ENCODE peak calls at places on chromosomes 12 and 14, in nine cellular contexts. One of them, this sample, is unnamed.

GRCh38 chr12:122691566-122691965 is 11.6 kb downstream of the HCAR2 start:
- DNase-seq in NCI-H2029: no peak
- DNase-seq in activated CD8-positive, alpha-beta T cell treated with anti-CD3 and anti-CD28 coated beads, Interleukin-2, amount 10 ng/mL, durations not matched to agents 7 days and 5 days: no peak
- DNase-seq in posterior cingulate gyrus: no peak
- DNase-seq in stimulated activated CD8-positive, alpha-beta memory T cell treated with anti-CD3 and anti-CD28 coated beads, Interleukin-4, amount 100 ng/mL, for 24 hours: no peak
- DNase-seq in nephron progenitor cell: no peak
- DNase-seq in stomach: no peak
- DNase-seq in choroid plexus epithelial cell: no peak
- DNase-seq in occipital lobe: no peak
- DNase-seq in this sample: no peak

GRCh38 chr12:52197371-52198231 is 5.8 kb upstream of the KRT80 start:
- DNase-seq in NCI-H2029: peak
- DNase-seq in activated CD8-positive, alpha-beta T cell treated with anti-CD3 and anti-CD28 coated beads, Interleukin-2, amount 10 ng/mL, durations not matched to agents 7 days and 5 days: no peak
- DNase-seq in posterior cingulate gyrus: no peak
- DNase-seq in stimulated activated CD8-positive, alpha-beta memory T cell treated with anti-CD3 and anti-CD28 coated beads, Interleukin-4, amount 100 ng/mL, for 24 hours: no peak
- DNase-seq in nephron progenitor cell: no peak
- DNase-seq in stomach: peak
- DNase-seq in choroid plexus epithelial cell: no peak
- DNase-seq in occipital lobe: no peak
- DNase-seq in this sample: no peak

GRCh38 chr12:45215419-45216296 is at the start of gene ANO6:
- DNase-seq in NCI-H2029: peak
- DNase-seq in activated CD8-positive, alpha-beta T cell treated with anti-CD3 and anti-CD28 coated beads, Interleukin-2, amount 10 ng/mL, durations not matched to agents 7 days and 5 days: peak
- DNase-seq in posterior cingulate gyrus: peak
- DNase-seq in stimulated activated CD8-positive, alpha-beta memory T cell treated with anti-CD3 and anti-CD28 coated beads, Interleukin-4, amount 100 ng/mL, for 24 hours: peak
- DNase-seq in nephron progenitor cell: peak
- DNase-seq in stomach: peak
- DNase-seq in choroid plexus epithelial cell: peak
- DNase-seq in occipital lobe: peak
- DNase-seq in this sample: peak

GRCh38 chr12:4353785-4354208 is 25.7 kb downstream of the FGF23 start:
- DNase-seq in NCI-H2029: peak
- DNase-seq in activated CD8-positive, alpha-beta T cell treated with anti-CD3 and anti-CD28 coated beads, Interleukin-2, amount 10 ng/mL, durations not matched to agents 7 days and 5 days: peak
- DNase-seq in posterior cingulate gyrus: no peak
- DNase-seq in stimulated activated CD8-positive, alpha-beta memory T cell treated with anti-CD3 and anti-CD28 coated beads, Interleukin-4, amount 100 ng/mL, for 24 hours: peak
- DNase-seq in nephron progenitor cell: peak
- DNase-seq in stomach: no peak
- DNase-seq in choroid plexus epithelial cell: peak
- DNase-seq in occipital lobe: no peak
- DNase-seq in this sample: peak

GRCh38 chr14:89911018-89911919 is 43.3 kb downstream of the EFCAB11 start:
- DNase-seq in NCI-H2029: no peak
- DNase-seq in activated CD8-positive, alpha-beta T cell treated with anti-CD3 and anti-CD28 coated beads, Interleukin-2, amount 10 ng/mL, durations not matched to agents 7 days and 5 days: no peak
- DNase-seq in posterior cingulate gyrus: peak
- DNase-seq in stimulated activated CD8-positive, alpha-beta memory T cell treated with anti-CD3 and anti-CD28 coated beads, Interleukin-4, amount 100 ng/mL, for 24 hours: no peak
- DNase-seq in nephron progenitor cell: no peak
- DNase-seq in stomach: peak
- DNase-seq in choroid plexus epithelial cell: peak
- DNase-seq in occipital lobe: peak
- DNase-seq in this sample: no peak

GRCh38 chr14:67172520-67172919 is 16.7 kb upstream of the GARIN2 start:
- DNase-seq in NCI-H2029: no peak
- DNase-seq in activated CD8-positive, alpha-beta T cell treated with anti-CD3 and anti-CD28 coated beads, Interleukin-2, amount 10 ng/mL, durations not matched to agents 7 days and 5 days: no peak
- DNase-seq in posterior cingulate gyrus: no peak
- DNase-seq in stimulated activated CD8-positive, alpha-beta memory T cell treated with anti-CD3 and anti-CD28 coated beads, Interleukin-4, amount 100 ng/mL, for 24 hours: no peak
- DNase-seq in nephron progenitor cell: no peak
- DNase-seq in stomach: no peak
- DNase-seq in choroid plexus epithelial cell: no peak
- DNase-seq in occipital lobe: no peak
- DNase-seq in this sample: no peak

GRCh38 chr14:56487761-56488160 is 91.8 kb upstream of the TMEM260 start:
- DNase-seq in NCI-H2029: no peak
- DNase-seq in activated CD8-positive, alpha-beta T cell treated with anti-CD3 and anti-CD28 coated beads, Interleukin-2, amount 10 ng/mL, durations not matched to agents 7 days and 5 days: no peak
- DNase-seq in posterior cingulate gyrus: no peak
- DNase-seq in stimulated activated CD8-positive, alpha-beta memory T cell treated with anti-CD3 and anti-CD28 coated beads, Interleukin-4, amount 100 ng/mL, for 24 hours: no peak
- DNase-seq in nephron progenitor cell: no peak
- DNase-seq in stomach: no peak
- DNase-seq in choroid plexus epithelial cell: peak
- DNase-seq in occipital lobe: no peak
- DNase-seq in this sample: no peak

GRCh38 chr12:67068773-67069450 is 200.2 kb upstream of the CAND1 start:
- DNase-seq in NCI-H2029: peak
- DNase-seq in activated CD8-positive, alpha-beta T cell treated with anti-CD3 and anti-CD28 coated beads, Interleukin-2, amount 10 ng/mL, durations not matched to agents 7 days and 5 days: peak
- DNase-seq in posterior cingulate gyrus: no peak
- DNase-seq in stimulated activated CD8-positive, alpha-beta memory T cell treated with anti-CD3 and anti-CD28 coated beads, Interleukin-4, amount 100 ng/mL, for 24 hours: no peak
- DNase-seq in nephron progenitor cell: peak
- DNase-seq in stomach: peak
- DNase-seq in choroid plexus epithelial cell: peak
- DNase-seq in occipital lobe: no peak
- DNase-seq in this sample: peak

GRCh38 chr12:101642115-101643067 is 47.6 kb downstream of the MYBPC1 start:
- DNase-seq in NCI-H2029: peak
- DNase-seq in activated CD8-positive, alpha-beta T cell treated with anti-CD3 and anti-CD28 coated beads, Interleukin-2, amount 10 ng/mL, durations not matched to agents 7 days and 5 days: no peak
- DNase-seq in posterior cingulate gyrus: no peak
- DNase-seq in stimulated activated CD8-positive, alpha-beta memory T cell treated with anti-CD3 and anti-CD28 coated beads, Interleukin-4, amount 100 ng/mL, for 24 hours: no peak
- DNase-seq in nephron progenitor cell: peak
- DNase-seq in stomach: peak
- DNase-seq in choroid plexus epithelial cell: no peak
- DNase-seq in occipital lobe: no peak
- DNase-seq in this sample: peak

GRCh38 chr12:55828357-55828756 is 1.0 kb downstream of the DNAJC14 start:
- DNase-seq in NCI-H2029: no peak
- DNase-seq in activated CD8-positive, alpha-beta T cell treated with anti-CD3 and anti-CD28 coated beads, Interleukin-2, amount 10 ng/mL, durations not matched to agents 7 days and 5 days: no peak
- DNase-seq in posterior cingulate gyrus: no peak
- DNase-seq in stimulated activated CD8-positive, alpha-beta memory T cell treated with anti-CD3 and anti-CD28 coated beads, Interleukin-4, amount 100 ng/mL, for 24 hours: no peak
- DNase-seq in nephron progenitor cell: no peak
- DNase-seq in stomach: no peak
- DNase-seq in choroid plexus epithelial cell: no peak
- DNase-seq in occipital lobe: no peak
- DNase-seq in this sample: no peak

GRCh38 chr12:132020292-132020691 is 70.5 kb downstream of the EP400 start:
- DNase-seq in NCI-H2029: no peak
- DNase-seq in activated CD8-positive, alpha-beta T cell treated with anti-CD3 and anti-CD28 coated beads, Interleukin-2, amount 10 ng/mL, durations not matched to agents 7 days and 5 days: no peak
- DNase-seq in posterior cingulate gyrus: no peak
- DNase-seq in stimulated activated CD8-positive, alpha-beta memory T cell treated with anti-CD3 and anti-CD28 coated beads, Interleukin-4, amount 100 ng/mL, for 24 hours: no peak
- DNase-seq in nephron progenitor cell: no peak
- DNase-seq in stomach: no peak
- DNase-seq in choroid plexus epithelial cell: no peak
- DNase-seq in occipital lobe: no peak
- DNase-seq in this sample: no peak

GRCh38 chr12:50825372-50825838 is 17.3 kb upstream of the TMPRSS12 start:
- DNase-seq in NCI-H2029: peak
- DNase-seq in activated CD8-positive, alpha-beta T cell treated with anti-CD3 and anti-CD28 coated beads, Interleukin-2, amount 10 ng/mL, durations not matched to agents 7 days and 5 days: no peak
- DNase-seq in posterior cingulate gyrus: no peak
- DNase-seq in stimulated activated CD8-positive, alpha-beta memory T cell treated with anti-CD3 and anti-CD28 coated beads, Interleukin-4, amount 100 ng/mL, for 24 hours: no peak
- DNase-seq in nephron progenitor cell: no peak
- DNase-seq in stomach: no peak
- DNase-seq in choroid plexus epithelial cell: peak
- DNase-seq in occipital lobe: no peak
- DNase-seq in this sample: peak

GRCh38 chr12:57200497-57200896 is 16.1 kb upstream of the NXPH4 start:
- DNase-seq in NCI-H2029: no peak
- DNase-seq in activated CD8-positive, alpha-beta T cell treated with anti-CD3 and anti-CD28 coated beads, Interleukin-2, amount 10 ng/mL, durations not matched to agents 7 days and 5 days: no peak
- DNase-seq in posterior cingulate gyrus: no peak
- DNase-seq in stimulated activated CD8-positive, alpha-beta memory T cell treated with anti-CD3 and anti-CD28 coated beads, Interleukin-4, amount 100 ng/mL, for 24 hours: no peak
- DNase-seq in nephron progenitor cell: no peak
- DNase-seq in stomach: no peak
- DNase-seq in choroid plexus epithelial cell: no peak
- DNase-seq in occipital lobe: no peak
- DNase-seq in this sample: no peak

GRCh38 chr12:121424632-121424992 is 24.7 kb downstream of the RNF34 start:
- DNase-seq in NCI-H2029: no peak
- DNase-seq in activated CD8-positive, alpha-beta T cell treated with anti-CD3 and anti-CD28 coated beads, Interleukin-2, amount 10 ng/mL, durations not matched to agents 7 days and 5 days: no peak
- DNase-seq in posterior cingulate gyrus: no peak
- DNase-seq in stimulated activated CD8-positive, alpha-beta memory T cell treated with anti-CD3 and anti-CD28 coated beads, Interleukin-4, amount 100 ng/mL, for 24 hours: no peak
- DNase-seq in nephron progenitor cell: no peak
- DNase-seq in stomach: no peak
- DNase-seq in choroid plexus epithelial cell: no peak
- DNase-seq in occipital lobe: no peak
- DNase-seq in this sample: no peak

GRCh38 chr14:72776701-72777255 is 117.1 kb downstream of the DPF3 start:
- DNase-seq in NCI-H2029: no peak
- DNase-seq in activated CD8-positive, alpha-beta T cell treated with anti-CD3 and anti-CD28 coated beads, Interleukin-2, amount 10 ng/mL, durations not matched to agents 7 days and 5 days: no peak
- DNase-seq in posterior cingulate gyrus: no peak
- DNase-seq in stimulated activated CD8-positive, alpha-beta memory T cell treated with anti-CD3 and anti-CD28 coated beads, Interleukin-4, amount 100 ng/mL, for 24 hours: no peak
- DNase-seq in nephron progenitor cell: no peak
- DNase-seq in stomach: no peak
- DNase-seq in choroid plexus epithelial cell: peak
- DNase-seq in occipital lobe: no peak
- DNase-seq in this sample: no peak

GRCh38 chr12:41190360-41190759 is 2.2 kb downstream of the PDZRN4 start:
- DNase-seq in NCI-H2029: no peak
- DNase-seq in activated CD8-positive, alpha-beta T cell treated with anti-CD3 and anti-CD28 coated beads, Interleukin-2, amount 10 ng/mL, durations not matched to agents 7 days and 5 days: no peak
- DNase-seq in posterior cingulate gyrus: peak
- DNase-seq in stimulated activated CD8-positive, alpha-beta memory T cell treated with anti-CD3 and anti-CD28 coated beads, Interleukin-4, amount 100 ng/mL, for 24 hours: no peak
- DNase-seq in nephron progenitor cell: peak
- DNase-seq in stomach: no peak
- DNase-seq in choroid plexus epithelial cell: peak
- DNase-seq in occipital lobe: peak
- DNase-seq in this sample: peak

GRCh38 chr14:83297361-83297760 is 1763.7 kb upstream of the SEL1L start:
- DNase-seq in NCI-H2029: no peak
- DNase-seq in activated CD8-positive, alpha-beta T cell treated with anti-CD3 and anti-CD28 coated beads, Interleukin-2, amount 10 ng/mL, durations not matched to agents 7 days and 5 days: no peak
- DNase-seq in posterior cingulate gyrus: no peak
- DNase-seq in stimulated activated CD8-positive, alpha-beta memory T cell treated with anti-CD3 and anti-CD28 coated beads, Interleukin-4, amount 100 ng/mL, for 24 hours: no peak
- DNase-seq in nephron progenitor cell: no peak
- DNase-seq in stomach: no peak
- DNase-seq in choroid plexus epithelial cell: no peak
- DNase-seq in occipital lobe: no peak
- DNase-seq in this sample: no peak

GRCh38 chr14:24132061-24132685 is 1.7 kb downstream of the FITM1 start:
- DNase-seq in NCI-H2029: peak
- DNase-seq in activated CD8-positive, alpha-beta T cell treated with anti-CD3 and anti-CD28 coated beads, Interleukin-2, amount 10 ng/mL, durations not matched to agents 7 days and 5 days: peak
- DNase-seq in posterior cingulate gyrus: no peak
- DNase-seq in stimulated activated CD8-positive, alpha-beta memory T cell treated with anti-CD3 and anti-CD28 coated beads, Interleukin-4, amount 100 ng/mL, for 24 hours: no peak
- DNase-seq in nephron progenitor cell: no peak
- DNase-seq in stomach: peak
- DNase-seq in choroid plexus epithelial cell: no peak
- DNase-seq in occipital lobe: no peak
- DNase-seq in this sample: peak

GRCh38 chr14:103740991-103741689 is 25.5 kb downstream of the ZFYVE21 start:
- DNase-seq in NCI-H2029: no peak
- DNase-seq in activated CD8-positive, alpha-beta T cell treated with anti-CD3 and anti-CD28 coated beads, Interleukin-2, amount 10 ng/mL, durations not matched to agents 7 days and 5 days: no peak
- DNase-seq in posterior cingulate gyrus: no peak
- DNase-seq in stimulated activated CD8-positive, alpha-beta memory T cell treated with anti-CD3 and anti-CD28 coated beads, Interleukin-4, amount 100 ng/mL, for 24 hours: no peak
- DNase-seq in nephron progenitor cell: no peak
- DNase-seq in stomach: no peak
- DNase-seq in choroid plexus epithelial cell: peak
- DNase-seq in occipital lobe: no peak
- DNase-seq in this sample: no peak

GRCh38 chr12:51368640-51369517 is 22.3 kb downstream of the GALNT6 start:
- DNase-seq in NCI-H2029: peak
- DNase-seq in activated CD8-positive, alpha-beta T cell treated with anti-CD3 and anti-CD28 coated beads, Interleukin-2, amount 10 ng/mL, durations not matched to agents 7 days and 5 days: peak
- DNase-seq in posterior cingulate gyrus: no peak
- DNase-seq in stimulated activated CD8-positive, alpha-beta memory T cell treated with anti-CD3 and anti-CD28 coated beads, Interleukin-4, amount 100 ng/mL, for 24 hours: peak
- DNase-seq in nephron progenitor cell: no peak
- DNase-seq in stomach: peak
- DNase-seq in choroid plexus epithelial cell: peak
- DNase-seq in occipital lobe: no peak
- DNase-seq in this sample: peak